ENCODE peak calls at places on chromosomes 16 and 17, in seven cellular contexts. V is ascending aorta; G is T-helper 17 cell; A is NAMALWA; N is neural crest cell; K is activated naive CD8-positive, alpha-beta T cell treated with anti-CD3 and anti-CD28 coated beads for 36 hours; C is stimulated activated naive CD4-positive, alpha-beta T cell. R is an unnamed sample.

GRCh38 chr16:3095869-3096268 is 3.2 kb downstream of the ZSCAN10 start:
- DNase-seq in V (no peak), G (peak; percentile 41), A (peak; percentile 80), N (no peak), K (peak; percentile 64), C (peak; percentile 53), R (peak; percentile 75)

GRCh38 chr17:79038545-79039135 is 14.7 kb downstream of the C1QTNF1 start:
- DNase-seq in V (peak; percentile 85), G (no peak), A (no peak), N (no peak), K (no peak), C (no peak), R (no peak)

GRCh38 chr17:65560628-65561371 is 648 bp downstream of the AXIN2 start:
- DNase-seq in V (peak; percentile 92), G (peak; percentile 61), A (peak; percentile 82), N (peak; percentile 84), K (peak; percentile 77), C (peak; percentile 79), R (peak; percentile 72)

GRCh38 chr17:46876353-46876887 is 25.0 kb downstream of the WNT9B start:
- DNase-seq in V (no peak), G (no peak), A (peak; percentile 62), N (no peak), K (no peak), C (no peak), R (no peak)

GRCh38 chr17:48642059-48642842 is 16.1 kb upstream of the HOXB9 start:
- DNase-seq in V (no peak), G (no peak), A (no peak), N (no peak), K (no peak), C (no peak), R (no peak)

GRCh38 chr17:50785942-50786570 is 18.7 kb upstream of the ANKRD40CL start:
- DNase-seq in V (no peak), G (no peak), A (no peak), N (no peak), K (no peak), C (no peak), R (no peak)

GRCh38 chr17:28878158-28878910 is 19.2 kb downstream of the FLOT2 start:
- DNase-seq in V (no peak), G (no peak), A (no peak), N (no peak), K (no peak), C (no peak), R (no peak)

GRCh38 chr17:50845260-50846147 is 10.1 kb downstream of the WFIKKN2 start:
- DNase-seq in V (no peak), G (no peak), A (no peak), N (no peak), K (no peak), C (no peak), R (no peak)

GRCh38 chr16:81542609-81543570 is 98.3 kb downstream of the CMIP start:
- DNase-seq in V (no peak), G (no peak), A (no peak), N (no peak), K (no peak), C (no peak), R (no peak)